ENCODE peak calls at places on chromosomes 3 and 15, in six cellular contexts. O, C, U, J, N and V are unnamed samples.
A peak's percentile ranks its signal among the peaks of the same experiment; 100 is the strongest.

GRCh38 chr15:93046721-93047120 is 42.3 kb downstream of the RGMA start:
- DNase-seq in J (no peak), N (no peak), O (no peak), U (no peak), C (no peak), V (no peak)

GRCh38 chr3:50370594-50370993 is 11.3 kb upstream of the TMEM115 start:
- DNase-seq in U (no peak), N (peak; percentile 54), O (peak; percentile 26), C (no peak), J (no peak), V (no peak)

GRCh38 chr15:74893627-74894026 is 3.8 kb downstream of the MPI start:
- DNase-seq in O (no peak), C (no peak), U (no peak), N (no peak), J (no peak), V (no peak)

GRCh38 chr3:70980646-70981031 is 602.9 kb downstream of the FOXP1 start:
- DNase-seq in N (no peak), U (no peak), O (no peak), J (no peak), C (no peak), V (no peak)

GRCh38 chr15:41735033-41735432 is 39.3 kb upstream of the MAPKBP1 start:
- DNase-seq in N (no peak), U (no peak), J (no peak), O (no peak), C (no peak), V (no peak)

GRCh38 chr3:13277860-13278531 is 142.1 kb downstream of the NUP210 start:
- DNase-seq in C (no peak), U (no peak), N (peak; percentile 5), J (no peak), O (no peak), V (no peak)

GRCh38 chr3:13044496-13045244 is 28.6 kb downstream of the IQSEC1 start:
- DNase-seq in U (no peak), C (no peak), O (no peak), J (no peak), N (no peak), V (no peak)

GRCh38 chr15:46786886-46787285 is 930.4 kb upstream of the SEMA6D start:
- DNase-seq in U (no peak), O (no peak), C (no peak), N (no peak), J (no peak), V (no peak)

GRCh38 chr15:63544253-63545026 is 40.0 kb downstream of the USP3 start:
- DNase-seq in J (no peak), U (no peak), O (peak; percentile 47), N (no peak), C (no peak), V (peak; percentile 34)

GRCh38 chr3:87436781-87437543 is 160.6 kb upstream of the POU1F1 start:
- DNase-seq in O (no peak), C (no peak), U (peak; percentile 65), J (no peak), N (peak; percentile 16), V (no peak)

GRCh38 chr3:156432563-156432962 is 122.4 kb downstream of the SSR3 start:
- DNase-seq in N (no peak), J (no peak), C (no peak), U (no peak), O (no peak), V (no peak)

GRCh38 chr3:38421679-38422336 is 31.9 kb upstream of the ACVR2B start:
- DNase-seq in J (no peak), O (no peak), N (no peak), U (no peak), C (no peak), V (no peak)

GRCh38 chr3:174891524-174892203 is 32.5 kb downstream of the NAALADL2 start:
- DNase-seq in N (peak; percentile 46), J (no peak), C (no peak), U (peak; percentile 36), O (no peak), V (no peak)

GRCh38 chr15:98953000-98953776 is 54.4 kb downstream of the PGPEP1L start:
- DNase-seq in J (no peak), C (no peak), O (no peak), N (no peak), U (no peak), V (no peak)

GRCh38 chr3:66582721-66583141 is 81.9 kb upstream of the LRIG1 start:
- DNase-seq in N (no peak), U (no peak), J (no peak), O (peak; percentile 69), C (no peak), V (peak; percentile 74)

GRCh38 chr3:145767909-145768308 is 393.1 kb downstream of the PLOD2 start:
- DNase-seq in U (no peak), C (no peak), O (peak; percentile 6), J (no peak), N (peak; percentile 26), V (no peak)

GRCh38 chr3:138084196-138084595 is 31.2 kb downstream of the DZIP1L start:
- DNase-seq in O (no peak), N (no peak), U (no peak), C (no peak), J (no peak), V (no peak)

GRCh38 chr3:186693843-186694242 is 23.3 kb upstream of the KNG1 start:
- DNase-seq in N (no peak), C (no peak), J (no peak), U (no peak), O (no peak), V (no peak)

GRCh38 chr3:134885877-134886621 is 91.0 kb downstream of the EPHB1 start:
- DNase-seq in U (peak; percentile 53), O (no peak), N (no peak), J (no peak), C (no peak), V (no peak)

GRCh38 chr3:194046995-194047681 is 88.8 kb upstream of the HES1 start:
- DNase-seq in O (peak; percentile 77), C (no peak), J (peak; percentile 67), U (no peak), N (no peak), V (no peak)

GRCh38 chr3:11757929-11758328 is 88.8 kb downstream of the TAMM41 start:
- DNase-seq in N (no peak), U (no peak), O (no peak), J (no peak), C (no peak), V (no peak)

GRCh38 chr15:95669146-95669922 is 661.2 kb upstream of the NR2F2 start:
- DNase-seq in N (peak; percentile 22), U (no peak), O (no peak), C (no peak), J (peak; percentile 8), V (no peak)

GRCh38 chr15:100726426-100727190 is 124.2 kb downstream of the ASB7 start:
- DNase-seq in U (no peak), N (peak; percentile 57), C (no peak), J (peak; percentile 5), O (no peak), V (no peak)